ENCODE peak calls at places on chromosomes 7 and 10, in eight cellular contexts. R is fibroblast of mammary gland; E is HepG2; D is dorsolateral prefrontal cortex; L is HCT116; I is coronary artery; V is sigmoid colon; X is CD8-positive, alpha-beta T cell. G is an unnamed sample.

GRCh38 chr7:151632750-151633515 is 113.2 kb upstream of the RHEB start:
- DNase-seq in D (peak), I (peak), E (no peak), X (peak), R (peak), V (peak), L (no peak), G (peak)

GRCh38 chr7:121167971-121168370 is 160.8 kb upstream of the WNT16 start:
- DNase-seq in L (no peak), I (no peak), E (no peak), D (no peak), V (no peak), X (no peak), R (peak), G (peak)

GRCh38 chr10:95864906-95865813 is 42.6 kb upstream of the CC2D2B start:
- DNase-seq in E (peak), V (no peak), X (peak), L (peak), R (peak), D (peak), I (no peak), G (peak)

GRCh38 chr10:118798186-118798811 is 43.5 kb upstream of the CACUL1 start:
- DNase-seq in V (no peak), L (peak), D (no peak), R (peak), X (no peak), E (no peak), I (peak), G (peak)

GRCh38 chr10:116787893-116788665 is 45.7 kb upstream of the HSPA12A start:
- DNase-seq in X (peak), R (peak), L (peak), I (no peak), V (peak), D (peak), E (peak), G (peak)

GRCh38 chr10:102540023-102540422 is 36.3 kb downstream of the SUFU start:
- DNase-seq in D (no peak), L (peak), V (no peak), I (no peak), E (peak), R (peak), X (no peak), G (no peak)

GRCh38 chr10:51297438-51297837 is 223.2 kb downstream of the PRKG1 start:
- DNase-seq in E (no peak), D (no peak), I (no peak), R (peak), V (no peak), L (no peak), X (no peak), G (peak)

GRCh38 chr7:106346678-106347217 is 62.0 kb upstream of the NAMPT start:
- DNase-seq in D (no peak), L (peak), I (no peak), R (peak), V (no peak), X (peak), E (no peak), G (peak)

GRCh38 chr10:95531041-95531809 is 29.9 kb downstream of the SORBS1 start:
- DNase-seq in D (no peak), E (no peak), R (no peak), L (no peak), I (no peak), X (no peak), V (no peak), G (no peak)

GRCh38 chr10:99630439-99630838 is 10.2 kb upstream of the SLC25A28 start:
- DNase-seq in X (no peak), D (no peak), I (no peak), V (no peak), E (peak), L (peak), R (peak), G (peak)

GRCh38 chr7:85685901-85686300 is 499.0 kb upstream of the SEMA3D start:
- DNase-seq in R (peak), E (no peak), X (no peak), L (no peak), I (no peak), V (no peak), D (no peak), G (no peak)

GRCh38 chr10:70054902-70055301 is 2.3 kb downstream of the MACROH2A2 start:
- DNase-seq in R (no peak), E (no peak), V (no peak), D (no peak), L (no peak), X (no peak), I (no peak), G (no peak)

GRCh38 chr10:70053212-70053895 is 708 bp downstream of the MACROH2A2 start:
- DNase-seq in L (no peak), V (no peak), D (no peak), R (no peak), E (no peak), I (no peak), X (no peak), G (peak)

GRCh38 chr10:70055550-70055949 is 2.9 kb downstream of the MACROH2A2 start:
- DNase-seq in X (no peak), D (no peak), R (peak), E (no peak), L (no peak), V (no peak), I (no peak), G (no peak)

GRCh38 chr10:70052462-70053211 is at the start of gene MACROH2A2:
- DNase-seq in I (no peak), V (peak), E (peak), R (peak), L (peak), X (no peak), D (peak), G (peak)

DNA sequence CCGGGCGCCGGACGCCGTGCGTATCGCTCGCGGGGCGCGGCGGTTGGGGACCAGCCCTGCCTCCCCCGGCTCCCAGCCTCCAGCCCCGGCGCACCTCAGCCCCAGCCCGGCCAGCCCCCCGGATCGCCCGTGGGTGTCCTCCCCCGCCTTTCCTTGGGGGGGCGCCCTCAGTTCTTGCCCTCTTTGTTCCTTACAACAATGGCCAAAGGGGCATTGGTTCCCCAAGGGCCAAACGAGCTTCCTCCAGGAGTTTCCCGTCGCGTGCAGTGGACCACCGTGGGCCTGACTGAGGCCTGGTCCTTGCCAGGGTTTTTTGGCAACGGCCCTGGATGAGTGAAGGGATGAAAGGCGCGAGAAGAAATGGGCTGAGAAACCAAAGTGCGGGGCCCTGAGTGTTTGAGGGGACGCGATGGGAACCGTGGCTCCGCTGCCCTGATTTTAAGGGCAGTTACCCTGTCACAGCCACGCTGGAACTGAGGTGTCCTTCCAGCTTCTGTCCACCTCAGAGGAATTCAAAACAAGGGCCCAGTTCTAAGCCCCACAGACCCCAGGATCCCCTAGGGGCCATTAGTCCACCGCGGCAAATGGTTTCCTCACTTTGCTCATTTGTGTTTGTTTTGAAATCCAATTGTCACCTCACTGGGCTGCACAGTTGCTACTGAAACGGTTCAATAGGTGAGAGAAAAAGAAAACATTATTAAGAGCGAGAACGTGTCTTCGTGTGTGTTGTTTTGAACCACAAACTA is 1.4 kb downstream of the MACROH2A2 start:
- DNase-seq in E (peak), X (no peak), R (peak), L (peak), D (peak), V (peak), I (no peak), G (no peak)
- TF ChIP-seq CTCF in E (peak), X (no peak), R (peak), L (peak), D (no peak), V (no peak), I (no peak), G (no peak)

DNA sequence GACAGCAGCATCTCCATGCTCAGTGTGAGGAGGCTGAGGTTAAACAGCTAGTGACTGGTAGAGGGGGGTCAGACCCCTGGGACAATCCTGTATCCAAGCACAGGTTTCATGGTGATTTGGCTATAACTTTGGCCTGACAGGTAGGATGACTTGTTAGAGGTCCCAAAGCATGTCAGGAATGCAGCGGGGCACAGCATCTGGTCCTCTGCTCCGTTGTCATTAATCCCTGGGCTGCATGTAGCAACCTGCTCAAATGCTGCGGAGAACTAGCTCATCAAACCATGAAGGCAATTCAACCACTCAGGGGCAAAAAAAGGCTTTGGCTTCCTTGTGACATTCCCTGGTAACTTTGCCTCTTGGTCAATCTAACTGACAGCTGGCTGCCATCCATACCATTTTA is 26.8 kb downstream of the WNT2 start:
- DNase-seq in D (no peak), I (no peak), E (no peak), L (no peak), X (no peak), V (no peak), R (no peak), G (no peak)
- H3K4me3 ChIP-seq in D (no peak), I (no peak), E (no peak), L (no peak), X (no peak), V (no peak), R (no peak), G (no peak)

DNA sequence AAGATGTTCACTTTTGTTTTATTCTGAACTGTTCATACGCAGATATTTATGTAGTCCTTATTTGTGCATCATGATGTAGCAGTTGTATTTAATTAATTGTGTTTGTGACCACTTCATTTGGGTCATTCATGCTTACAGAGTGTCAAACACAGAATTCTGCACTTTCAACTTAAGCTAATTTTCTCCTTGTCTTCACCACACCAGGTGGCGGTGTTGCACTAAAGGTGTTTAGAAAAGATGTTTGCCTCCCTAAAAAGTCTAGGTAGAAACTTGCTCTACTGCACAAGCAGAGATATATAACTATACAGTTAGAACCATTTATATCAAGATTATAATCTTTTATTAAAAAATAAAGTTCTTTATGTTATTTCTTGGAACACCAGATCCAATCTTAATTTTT is 1.3 kb upstream of the TAS2R38 start:
- DNase-seq in X (no peak), R (peak), I (no peak), E (peak), L (peak), D (no peak), V (no peak), G (no peak)
- TF ChIP-seq CTCF in X (no peak), R (peak), I (no peak), E (peak), L (peak), D (no peak), V (no peak), G (no peak)

DNA sequence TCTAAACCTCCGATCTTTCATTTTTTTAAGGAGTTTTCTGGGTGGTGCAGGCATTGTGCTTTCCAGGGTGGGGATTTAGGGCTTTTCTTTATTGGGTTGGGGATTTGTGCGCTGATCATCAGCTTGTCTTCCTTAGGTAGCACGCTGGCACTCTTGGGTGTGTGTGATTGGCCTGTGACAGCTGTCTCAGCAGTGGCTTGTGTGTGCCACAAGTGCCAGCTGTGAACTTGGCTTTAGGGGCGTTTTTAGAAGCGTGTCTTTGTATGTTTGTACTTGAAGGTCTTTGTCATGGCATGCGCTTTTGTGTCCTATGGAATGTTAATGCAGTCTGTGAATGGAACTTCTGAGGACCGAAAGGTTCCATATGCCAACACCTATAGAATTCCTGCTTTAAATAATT is 788 bp downstream of the AKAP9 start:
- DNase-seq in V (no peak), D (peak), X (peak), I (no peak), L (no peak), R (peak), E (peak), G (peak)
- H3K4me3 ChIP-seq in V (peak), D (peak), X (peak), I (peak), L (peak), R (peak), E (peak), G (peak)

GRCh38 chr7:148151778-148152177 is 438.8 kb upstream of the C7orf33 start:
- DNase-seq in V (no peak), E (no peak), D (no peak), I (no peak), R (no peak), X (no peak), L (no peak), G (no peak)
- TF ChIP-seq CTCF in V (no peak), E (peak), D (no peak), I (no peak), R (no peak), X (no peak), L (no peak), G (no peak)

GRCh38 chr10:11167233-11167979 is 149.7 kb downstream of the CELF2 start:
- DNase-seq in V (no peak), L (no peak), X (peak), R (no peak), I (no peak), D (no peak), E (no peak), G (no peak)
- H3K4me3 ChIP-seq in V (no peak), L (no peak), X (peak), R (no peak), I (peak), D (peak), E (no peak), G (no peak)

DNA sequence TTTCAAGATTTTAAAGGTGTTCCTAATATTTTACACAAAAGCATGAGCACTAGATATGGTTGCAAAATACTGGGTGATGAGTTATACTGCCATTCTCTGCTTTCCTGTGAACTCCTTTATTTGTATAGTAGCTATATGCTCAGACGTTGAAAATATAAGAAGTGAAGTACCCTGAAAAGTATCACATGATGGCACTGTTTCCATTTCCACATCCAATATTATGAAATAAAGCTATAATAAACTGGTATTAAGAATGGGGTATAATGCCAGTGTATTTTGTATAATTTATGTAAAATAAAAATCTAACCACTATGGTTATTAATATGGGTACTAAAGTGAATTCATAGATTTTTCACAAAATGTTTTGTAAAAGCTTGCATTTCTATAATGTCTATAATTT is 79.6 kb upstream of the FOXP2 start:
- DNase-seq in L (no peak), V (no peak), D (no peak), X (no peak), E (no peak), I (no peak), R (no peak), G (no peak)
- TF ChIP-seq CTCF in L (no peak), V (no peak), D (no peak), X (no peak), E (no peak), I (no peak), R (no peak), G (no peak)

DNA sequence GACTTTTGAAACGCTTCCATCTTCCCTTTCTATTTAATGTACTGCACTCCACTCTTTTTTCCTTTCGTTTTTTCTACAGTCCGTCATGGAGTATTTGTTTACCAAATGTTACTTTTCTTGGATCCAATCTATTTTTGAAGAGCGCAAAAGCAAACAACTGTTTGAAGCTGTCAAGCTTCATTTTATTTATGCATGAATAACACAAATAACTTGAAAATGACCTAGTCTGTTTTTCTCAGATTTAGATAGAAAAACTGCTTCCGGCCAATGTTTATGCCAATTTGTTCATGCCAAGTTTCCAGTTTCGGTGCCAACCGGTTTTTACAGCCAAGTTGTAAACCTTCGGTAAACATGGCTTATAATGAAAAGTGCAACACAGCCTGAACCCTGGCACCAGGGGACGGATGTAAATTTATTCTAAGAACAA is 150.9 kb upstream of the KLF6 start:
- DNase-seq in I (no peak), X (no peak), D (no peak), E (no peak), R (no peak), L (no peak), V (no peak), G (peak)
- H3K4me3 ChIP-seq in I (peak), X (no peak), D (no peak), E (no peak), R (no peak), L (no peak), V (peak), G (peak)